ENCODE peak calls at places on chromosomes 7 and 10, in seven cellular contexts. One of them, this sample, is unnamed.

GRCh38 chr7:137987968-137988367 is 13.9 kb downstream of the CREB3L2 start:
- DNase-seq in stimulated activated CD4-positive, alpha-beta T cell treated with anti-CD3 and anti-CD28 coated beads, Interleukin-4, amount 100 ng/mL, for 4 hours: no peak
- DNase-seq in brain microvascular endothelial cell: no peak
- DNase-seq in LoVo: no peak
- DNase-seq in nucleus accumbens: no peak
- DNase-seq in GM12865: peak
- DNase-seq in cardiac muscle cell: no peak
- DNase-seq in this sample: no peak

GRCh38 chr7:98400538-98401427 is at the start of gene BAIAP2L1:
- DNase-seq in stimulated activated CD4-positive, alpha-beta T cell treated with anti-CD3 and anti-CD28 coated beads, Interleukin-4, amount 100 ng/mL, for 4 hours: peak
- DNase-seq in brain microvascular endothelial cell: peak
- DNase-seq in LoVo: peak
- DNase-seq in nucleus accumbens: no peak
- DNase-seq in GM12865: peak
- DNase-seq in cardiac muscle cell: peak
- DNase-seq in this sample: peak

GRCh38 chr10:93746844-93747284 is 10.9 kb upstream of the LGI1 start:
- DNase-seq in stimulated activated CD4-positive, alpha-beta T cell treated with anti-CD3 and anti-CD28 coated beads, Interleukin-4, amount 100 ng/mL, for 4 hours: no peak
- DNase-seq in brain microvascular endothelial cell: peak
- DNase-seq in LoVo: peak
- DNase-seq in nucleus accumbens: no peak
- DNase-seq in GM12865: peak
- DNase-seq in cardiac muscle cell: no peak
- DNase-seq in this sample: no peak

GRCh38 chr10:78754269-78755074 is 314.3 kb upstream of the ZMIZ1 start:
- DNase-seq in stimulated activated CD4-positive, alpha-beta T cell treated with anti-CD3 and anti-CD28 coated beads, Interleukin-4, amount 100 ng/mL, for 4 hours: no peak
- DNase-seq in brain microvascular endothelial cell: peak
- DNase-seq in LoVo: no peak
- DNase-seq in nucleus accumbens: no peak
- DNase-seq in GM12865: no peak
- DNase-seq in cardiac muscle cell: no peak
- DNase-seq in this sample: peak

GRCh38 chr10:102394801-102395676 is 466 bp upstream of the NFKB2 start:
- DNase-seq in stimulated activated CD4-positive, alpha-beta T cell treated with anti-CD3 and anti-CD28 coated beads, Interleukin-4, amount 100 ng/mL, for 4 hours: peak
- DNase-seq in brain microvascular endothelial cell: peak
- DNase-seq in LoVo: peak
- DNase-seq in nucleus accumbens: peak
- DNase-seq in GM12865: peak
- DNase-seq in cardiac muscle cell: peak
- DNase-seq in this sample: peak

GRCh38 chr7:100827330-100828226 is at the start of gene EPHB4:
- DNase-seq in stimulated activated CD4-positive, alpha-beta T cell treated with anti-CD3 and anti-CD28 coated beads, Interleukin-4, amount 100 ng/mL, for 4 hours: no peak
- DNase-seq in brain microvascular endothelial cell: peak
- DNase-seq in LoVo: peak
- DNase-seq in nucleus accumbens: no peak
- DNase-seq in GM12865: no peak
- DNase-seq in cardiac muscle cell: peak
- DNase-seq in this sample: peak

GRCh38 chr10:35456784-35457183 is 120.5 kb downstream of the CCNY start:
- DNase-seq in stimulated activated CD4-positive, alpha-beta T cell treated with anti-CD3 and anti-CD28 coated beads, Interleukin-4, amount 100 ng/mL, for 4 hours: no peak
- DNase-seq in brain microvascular endothelial cell: no peak
- DNase-seq in LoVo: no peak
- DNase-seq in nucleus accumbens: no peak
- DNase-seq in GM12865: no peak
- DNase-seq in cardiac muscle cell: no peak
- DNase-seq in this sample: no peak

GRCh38 chr7:151247611-151248176 is 800 bp downstream of the SMARCD3 start:
- DNase-seq in stimulated activated CD4-positive, alpha-beta T cell treated with anti-CD3 and anti-CD28 coated beads, Interleukin-4, amount 100 ng/mL, for 4 hours: no peak
- DNase-seq in brain microvascular endothelial cell: no peak
- DNase-seq in LoVo: no peak
- DNase-seq in nucleus accumbens: no peak
- DNase-seq in GM12865: no peak
- DNase-seq in cardiac muscle cell: peak
- DNase-seq in this sample: peak

GRCh38 chr7:29563590-29564454 is at the start of gene PRR15:
- DNase-seq in stimulated activated CD4-positive, alpha-beta T cell treated with anti-CD3 and anti-CD28 coated beads, Interleukin-4, amount 100 ng/mL, for 4 hours: no peak
- DNase-seq in brain microvascular endothelial cell: peak
- DNase-seq in LoVo: peak
- DNase-seq in nucleus accumbens: no peak
- DNase-seq in GM12865: no peak
- DNase-seq in cardiac muscle cell: peak
- DNase-seq in this sample: peak

GRCh38 chr10:127343831-127344230 is 147.4 kb upstream of the INSYN2A start:
- DNase-seq in stimulated activated CD4-positive, alpha-beta T cell treated with anti-CD3 and anti-CD28 coated beads, Interleukin-4, amount 100 ng/mL, for 4 hours: no peak
- DNase-seq in brain microvascular endothelial cell: no peak
- DNase-seq in LoVo: no peak
- DNase-seq in nucleus accumbens: no peak
- DNase-seq in GM12865: no peak
- DNase-seq in cardiac muscle cell: no peak
- DNase-seq in this sample: no peak

GRCh38 chr7:147145194-147145593 is 1028.6 kb downstream of the CNTNAP2 start:
- DNase-seq in stimulated activated CD4-positive, alpha-beta T cell treated with anti-CD3 and anti-CD28 coated beads, Interleukin-4, amount 100 ng/mL, for 4 hours: no peak
- DNase-seq in brain microvascular endothelial cell: no peak
- DNase-seq in LoVo: no peak
- DNase-seq in nucleus accumbens: no peak
- DNase-seq in GM12865: no peak
- DNase-seq in cardiac muscle cell: no peak
- DNase-seq in this sample: no peak

GRCh38 chr7:5625938-5626337 is 155.5 kb downstream of the RNF216 start:
- DNase-seq in stimulated activated CD4-positive, alpha-beta T cell treated with anti-CD3 and anti-CD28 coated beads, Interleukin-4, amount 100 ng/mL, for 4 hours: no peak
- DNase-seq in brain microvascular endothelial cell: peak
- DNase-seq in LoVo: no peak
- DNase-seq in nucleus accumbens: no peak
- DNase-seq in GM12865: no peak
- DNase-seq in cardiac muscle cell: peak
- DNase-seq in this sample: no peak

GRCh38 chr10:86306628-86307278 is 59.8 kb downstream of the GRID1 start:
- DNase-seq in stimulated activated CD4-positive, alpha-beta T cell treated with anti-CD3 and anti-CD28 coated beads, Interleukin-4, amount 100 ng/mL, for 4 hours: no peak
- DNase-seq in brain microvascular endothelial cell: peak
- DNase-seq in LoVo: peak
- DNase-seq in nucleus accumbens: no peak
- DNase-seq in GM12865: peak
- DNase-seq in cardiac muscle cell: peak
- DNase-seq in this sample: no peak

GRCh38 chr7:44791278-44792219 is 4.9 kb upstream of the PPIA start:
- DNase-seq in stimulated activated CD4-positive, alpha-beta T cell treated with anti-CD3 and anti-CD28 coated beads, Interleukin-4, amount 100 ng/mL, for 4 hours: no peak
- DNase-seq in brain microvascular endothelial cell: peak
- DNase-seq in LoVo: no peak
- DNase-seq in nucleus accumbens: no peak
- DNase-seq in GM12865: no peak
- DNase-seq in cardiac muscle cell: peak
- DNase-seq in this sample: no peak

GRCh38 chr10:84200537-84201243 is 6.4 kb downstream of the CDHR1 start:
- DNase-seq in stimulated activated CD4-positive, alpha-beta T cell treated with anti-CD3 and anti-CD28 coated beads, Interleukin-4, amount 100 ng/mL, for 4 hours: no peak
- DNase-seq in brain microvascular endothelial cell: no peak
- DNase-seq in LoVo: no peak
- DNase-seq in nucleus accumbens: no peak
- DNase-seq in GM12865: no peak
- DNase-seq in cardiac muscle cell: no peak
- DNase-seq in this sample: no peak

GRCh38 chr7:136637826-136638225 is 230.6 kb upstream of the CHRM2 start:
- DNase-seq in stimulated activated CD4-positive, alpha-beta T cell treated with anti-CD3 and anti-CD28 coated beads, Interleukin-4, amount 100 ng/mL, for 4 hours: no peak
- DNase-seq in brain microvascular endothelial cell: peak
- DNase-seq in LoVo: no peak
- DNase-seq in nucleus accumbens: no peak
- DNase-seq in GM12865: no peak
- DNase-seq in cardiac muscle cell: no peak
- DNase-seq in this sample: no peak

GRCh38 chr10:6204063-6204340 is 1.3 kb downstream of the PFKFB3 start:
- DNase-seq in stimulated activated CD4-positive, alpha-beta T cell treated with anti-CD3 and anti-CD28 coated beads, Interleukin-4, amount 100 ng/mL, for 4 hours: peak
- DNase-seq in brain microvascular endothelial cell: no peak
- DNase-seq in LoVo: no peak
- DNase-seq in nucleus accumbens: no peak
- DNase-seq in GM12865: peak
- DNase-seq in cardiac muscle cell: peak
- DNase-seq in this sample: peak

GRCh38 chr7:7962851-7963250 is 5.7 kb upstream of the GLCCI1 start:
- DNase-seq in stimulated activated CD4-positive, alpha-beta T cell treated with anti-CD3 and anti-CD28 coated beads, Interleukin-4, amount 100 ng/mL, for 4 hours: no peak
- DNase-seq in brain microvascular endothelial cell: peak
- DNase-seq in LoVo: no peak
- DNase-seq in nucleus accumbens: no peak
- DNase-seq in GM12865: no peak
- DNase-seq in cardiac muscle cell: no peak
- DNase-seq in this sample: no peak

This sample was measured in HAP-1.